ENCODE peak calls at places on chromosomes 16 and 17, in ten cellular contexts. D is left ventricle myocardium inferior, L is ovary, I is esophagus muscularis mucosa, M is cardiac fibroblast, E is AG09309, Q is progenitor cell of endocrine pancreas, B is Calu3, N is type B pancreatic cell, U is transverse colon. R is an unnamed sample.

GRCh38 chr17:50944902-50945720 is 79.0 kb upstream of the TOB1 start:
- DNase-seq in D (no peak), L (no peak), I (no peak), M (no peak), E (no peak), Q (no peak), B (no peak), N (no peak), U (peak), R (no peak)

GRCh38 chr17:14276535-14277250 is 24.2 kb upstream of the HS3ST3B1 start:
- DNase-seq in D (no peak), L (no peak), I (peak), M (no peak), E (no peak), Q (no peak), B (no peak), N (no peak), U (no peak), R (no peak)

GRCh38 chr17:28010406-28010805 is 32.1 kb upstream of the NLK start:
- DNase-seq in D (no peak), L (no peak), I (no peak), M (no peak), E (no peak), Q (no peak), B (no peak), N (no peak), U (no peak), R (no peak)

GRCh38 chr17:67585077-67585602 is 132.6 kb upstream of the NOL11 start:
- DNase-seq in D (no peak), L (no peak), I (no peak), M (no peak), E (no peak), Q (no peak), B (no peak), N (no peak), U (no peak), R (no peak)

GRCh38 chr17:14923981-14924380 is 341.1 kb downstream of the PMP22 start:
- DNase-seq in D (no peak), L (no peak), I (no peak), M (peak), E (no peak), Q (no peak), B (no peak), N (no peak), U (no peak), R (no peak)

GRCh38 chr16:11564046-11564926 is 22.4 kb downstream of the LITAF start:
- DNase-seq in D (no peak), L (no peak), I (no peak), M (no peak), E (no peak), Q (no peak), B (no peak), N (no peak), U (no peak), R (no peak)

GRCh38 chr16:28126684-28127620 is 63.4 kb upstream of the GSG1L start:
- DNase-seq in D (no peak), L (no peak), I (no peak), M (no peak), E (no peak), Q (no peak), B (no peak), N (no peak), U (no peak), R (no peak)

GRCh38 chr17:77131919-77132318 is 8.8 kb upstream of the SEC14L1 start:
- DNase-seq in D (no peak), L (no peak), I (no peak), M (peak), E (no peak), Q (no peak), B (no peak), N (no peak), U (no peak), R (no peak)

GRCh38 chr17:12209792-12210191 is 189.1 kb downstream of the MAP2K4 start:
- DNase-seq in D (no peak), L (no peak), I (no peak), M (no peak), E (no peak), Q (no peak), B (no peak), N (no peak), U (no peak), R (no peak)

GRCh38 chr16:30063893-30064745 is 1.4 kb upstream of the ALDOA start:
- DNase-seq in D (peak), L (peak), I (peak), M (peak), E (no peak), Q (no peak), B (peak), N (no peak), U (peak), R (no peak)

GRCh38 chr17:78568494-78569115 is 8.6 kb downstream of the DNAH17 start:
- DNase-seq in D (no peak), L (no peak), I (no peak), M (peak), E (no peak), Q (no peak), B (peak), N (no peak), U (no peak), R (no peak)

GRCh38 chr16:86657972-86658371 is 79.6 kb downstream of the FOXL1 start:
- DNase-seq in D (no peak), L (no peak), I (no peak), M (no peak), E (no peak), Q (no peak), B (no peak), N (no peak), U (no peak), R (no peak)

GRCh38 chr17:42502926-42503325 is 33.1 kb upstream of the NAGLU start:
- DNase-seq in D (no peak), L (no peak), I (no peak), M (no peak), E (no peak), Q (no peak), B (no peak), N (no peak), U (no peak), R (no peak)

GRCh38 chr17:72466199-72466598 is 345.4 kb downstream of the SOX9 start:
- DNase-seq in D (no peak), L (no peak), I (no peak), M (peak), E (no peak), Q (no peak), B (peak), N (no peak), U (peak), R (no peak)

GRCh38 chr17:2232244-2232638 is 71.3 kb downstream of the SMG6 start:
- DNase-seq in D (no peak), L (no peak), I (no peak), M (peak), E (peak), Q (no peak), B (no peak), N (no peak), U (no peak), R (no peak)

GRCh38 chr17:32269377-32269776 is 3.7 kb downstream of the RHBDL3 start:
- DNase-seq in D (peak), L (no peak), I (no peak), M (no peak), E (no peak), Q (no peak), B (no peak), N (no peak), U (no peak), R (no peak)

GRCh38 chr16:88004391-88004790 is 53.2 kb downstream of the BANP start:
- DNase-seq in D (no peak), L (no peak), I (no peak), M (no peak), E (no peak), Q (no peak), B (no peak), N (no peak), U (no peak), R (no peak)

GRCh38 chr16:19218581-19218980 is 50.5 kb downstream of the SYT17 start:
- DNase-seq in D (no peak), L (no peak), I (no peak), M (no peak), E (no peak), Q (no peak), B (no peak), N (no peak), U (no peak), R (no peak)

GRCh38 chr16:19228057-19228456 is 57.5 kb upstream of the CLEC19A start:
- DNase-seq in D (no peak), L (no peak), I (no peak), M (no peak), E (no peak), Q (no peak), B (no peak), N (no peak), U (no peak), R (no peak)

GRCh38 chr16:19227643-19228042 is 57.9 kb upstream of the CLEC19A start:
- DNase-seq in D (no peak), L (no peak), I (no peak), M (no peak), E (no peak), Q (no peak), B (no peak), N (no peak), U (no peak), R (no peak)

GRCh38 chr16:19219836-19220235 is 51.8 kb downstream of the SYT17 start:
- DNase-seq in D (no peak), L (no peak), I (no peak), M (no peak), E (no peak), Q (no peak), B (no peak), N (no peak), U (no peak), R (no peak)

DNA sequence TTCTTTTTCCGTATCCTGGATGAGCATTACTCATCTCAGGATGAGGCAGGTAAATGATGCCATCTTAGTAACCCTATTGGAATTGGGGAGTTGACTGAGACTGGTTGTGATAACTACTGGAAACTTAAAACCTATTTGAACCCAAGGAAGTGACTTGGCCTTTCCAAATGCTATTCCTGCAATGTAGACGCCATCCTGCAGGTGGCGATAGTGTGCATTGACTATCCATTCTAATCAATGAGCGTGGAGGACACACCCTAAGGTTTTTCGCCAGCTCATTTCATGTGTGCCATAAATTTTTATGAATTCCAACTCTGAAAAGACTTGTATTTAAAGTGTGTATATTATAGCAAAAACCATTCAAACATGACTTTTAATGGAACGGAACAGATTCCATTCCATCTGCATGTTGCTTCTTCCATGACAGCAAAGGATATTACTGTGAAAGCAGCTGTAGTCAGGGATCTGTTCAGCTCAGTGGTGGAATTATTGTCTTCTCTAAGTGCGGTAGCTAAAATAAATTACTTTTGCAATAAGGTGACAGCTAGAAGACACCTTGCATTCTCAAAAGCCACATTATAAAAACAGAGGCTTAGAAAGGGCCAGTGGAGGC is 55.3 kb downstream of the SYT17 start:
- DNase-seq in D (no peak), L (no peak), I (no peak), M (peak), E (no peak), Q (no peak), B (peak), N (no peak), U (peak), R (no peak)
- TF ChIP-seq CTCF in D (peak), L (no peak), I (peak), M (peak), E (peak), Q (peak), B (peak), N (peak), U (peak), R (peak)

GRCh38 chr16:22372882-22373661 is 1.3 kb downstream of the CDR2 start:
- DNase-seq in D (no peak), L (no peak), I (no peak), M (peak), E (no peak), Q (no peak), B (no peak), N (no peak), U (no peak), R (no peak)
- TF ChIP-seq CTCF in D (no peak), L (no peak), I (no peak), M (no peak), E (no peak), Q (no peak), B (no peak), N (no peak), U (no peak), R (no peak)

GRCh38 chr16:886084-886543 is 84.7 kb downstream of the LMF1 start:
- DNase-seq in D (no peak), L (no peak), I (no peak), M (no peak), E (no peak), Q (no peak), B (no peak), N (no peak), U (no peak), R (no peak)
- TF ChIP-seq CTCF in D (no peak), L (no peak), I (no peak), M (no peak), E (no peak), Q (no peak), B (no peak), N (no peak), U (no peak), R (no peak)

DNA sequence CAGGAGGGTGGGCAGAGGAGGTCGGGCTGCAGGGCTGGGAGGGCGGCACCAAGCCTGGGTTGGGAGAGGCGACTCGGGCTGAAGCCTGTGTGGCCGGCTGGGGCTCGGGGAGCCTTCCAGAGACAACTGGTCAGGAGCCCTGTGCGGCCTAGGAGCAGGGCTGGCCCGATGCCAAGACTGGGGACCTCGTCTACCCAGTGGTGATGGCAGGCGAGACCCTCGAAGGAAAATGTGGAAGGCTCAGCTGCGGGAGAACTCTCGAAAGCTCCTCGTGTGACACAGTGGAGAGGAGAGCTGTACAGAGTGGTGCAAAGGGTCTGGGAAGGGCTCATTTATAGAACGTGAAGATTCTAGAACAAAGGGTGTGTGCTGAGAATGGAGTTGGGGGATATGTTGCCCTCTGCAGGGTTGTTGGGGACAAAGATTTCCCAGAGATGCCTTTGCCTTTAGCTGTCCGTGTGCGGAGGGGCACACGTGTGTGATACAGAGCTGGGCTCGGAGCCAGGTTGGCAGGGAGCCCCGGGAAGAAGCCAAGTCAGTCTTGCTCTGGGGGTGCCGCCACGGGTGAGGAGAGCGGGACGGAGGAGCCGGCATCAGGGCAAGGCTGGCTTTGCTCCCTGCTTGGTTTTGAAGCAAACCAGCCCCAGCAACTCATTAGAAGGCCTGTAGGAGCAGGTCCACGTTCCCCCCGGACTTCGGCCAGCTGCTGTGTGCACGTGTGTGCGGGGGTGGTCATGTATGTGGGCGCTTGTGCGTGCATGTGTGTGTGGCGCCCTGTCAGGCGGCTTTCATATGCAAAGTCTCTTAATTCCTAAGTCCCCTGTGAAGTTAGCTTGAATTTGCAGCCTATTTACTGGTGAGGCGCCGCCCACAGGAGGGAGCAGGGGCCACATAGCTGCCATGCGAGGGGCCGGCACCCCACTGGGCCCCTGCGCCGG is 132.4 kb upstream of the CHMP6 start:
- DNase-seq in D (peak), L (peak), I (no peak), M (peak), E (peak), Q (no peak), B (no peak), N (no peak), U (peak), R (no peak)
- TF ChIP-seq CTCF in D (no peak), L (no peak), I (peak), M (peak), E (peak), Q (no peak), B (no peak), N (no peak), U (peak), R (peak)

DNA sequence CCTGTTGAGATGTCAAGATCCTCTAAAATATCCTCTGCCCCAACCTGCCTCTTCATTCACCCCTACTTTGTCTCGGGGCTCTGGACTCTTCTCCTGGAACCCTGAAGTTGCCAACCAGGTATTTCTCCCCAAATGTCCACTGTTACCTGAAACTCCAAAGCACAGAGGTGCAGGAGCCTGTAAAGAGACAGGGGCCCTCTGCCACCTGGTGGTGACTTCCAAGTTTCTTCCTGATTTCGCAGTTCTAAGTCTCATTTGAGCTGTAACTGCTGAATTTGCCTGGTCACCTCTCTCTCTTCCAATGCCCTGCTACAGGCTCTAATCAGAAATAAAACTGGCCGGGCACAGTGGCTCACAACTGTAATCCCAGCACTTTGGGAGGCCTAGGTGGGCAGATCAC is 77.1 kb upstream of the RCVRN start:
- DNase-seq in D (no peak), L (no peak), I (no peak), M (no peak), E (no peak), Q (no peak), B (peak), N (no peak), U (peak), R (no peak)
- TF ChIP-seq CTCF in D (peak), L (no peak), I (no peak), M (no peak), E (peak), Q (peak), B (no peak), N (peak), U (peak), R (peak)